ENCODE peak calls at places on chromosomes 2 and 18, in five cellular contexts. U, B, L, O and X are unnamed samples.
A peak's percentile ranks its signal among the peaks of the same experiment; 100 is the strongest.

GRCh38 chr2:20526666-20527065 is 79.8 kb downstream of the RHOB start:
- DNase-seq in U (no peak), B (no peak), L (peak; percentile 48), O (no peak), X (no peak)

GRCh38 chr2:127479219-127479825 is 47.0 kb downstream of the IWS1 start:
- DNase-seq in U (no peak), B (no peak), L (peak; percentile 71), O (no peak), X (peak; percentile 47)

GRCh38 chr2:71888741-71889445 is 258.8 kb downstream of the CYP26B1 start:
- DNase-seq in U (no peak), B (no peak), L (peak; percentile 24), O (no peak), X (no peak)

GRCh38 chr2:224220581-224221255 is 181.2 kb downstream of the FAM124B start:
- DNase-seq in U (no peak), B (no peak), L (peak; percentile 45), O (no peak), X (no peak)

GRCh38 chr2:240235149-240235803 is 94.8 kb upstream of the OTOS start:
- DNase-seq in U (peak; percentile 22), B (no peak), L (no peak), O (no peak), X (no peak)

GRCh38 chr2:54585136-54585535 is 129.0 kb downstream of the SPTBN1 start:
- DNase-seq in U (no peak), B (no peak), L (no peak), O (no peak), X (no peak)

GRCh38 chr2:228048838-228049490 is 132.5 kb downstream of the SPHKAP start:
- DNase-seq in U (peak; percentile 49), B (peak; percentile 31), L (peak; percentile 3), O (peak; percentile 44), X (peak; percentile 31)

GRCh38 chr2:195560209-195560907 is 96.7 kb upstream of the SLC39A10 start:
- DNase-seq in U (no peak), B (no peak), L (no peak), O (no peak), X (no peak)

GRCh38 chr2:44652701-44653100 is 288.8 kb upstream of the SIX3 start:
- DNase-seq in U (no peak), B (no peak), L (no peak), O (no peak), X (no peak)

GRCh38 chr2:10014418-10015190 is 28.7 kb upstream of the KLF11 start:
- DNase-seq in U (no peak), B (no peak), L (no peak), O (peak; percentile 67), X (no peak)

GRCh38 chr2:239263937-239264837 is 136.6 kb downstream of the HDAC4 start:
- DNase-seq in U (no peak), B (no peak), L (peak; percentile 50), O (no peak), X (no peak)

GRCh38 chr2:192162392-192163042 is 32.2 kb downstream of the TMEFF2 start:
- DNase-seq in U (peak; percentile 39), B (no peak), L (peak; percentile 67), O (peak; percentile 41), X (peak; percentile 59)

GRCh38 chr2:235561450-235561849 is 67.6 kb downstream of the AGAP1 start:
- DNase-seq in U (no peak), B (no peak), L (no peak), O (no peak), X (no peak)

GRCh38 chr2:240024766-240025165 is 376 bp downstream of the NDUFA10 start:
- DNase-seq in U (no peak), B (no peak), L (peak; percentile 12), O (peak; percentile 29), X (peak; percentile 3)

GRCh38 chr2:80364511-80365212 is 60.1 kb upstream of the LRRTM1 start:
- DNase-seq in U (no peak), B (no peak), L (no peak), O (no peak), X (peak; percentile 4)

GRCh38 chr2:73999881-74000597 is 15.3 kb downstream of the TET3 start:
- DNase-seq in U (no peak), B (no peak), L (peak; percentile 69), O (no peak), X (no peak)

GRCh38 chr2:230541934-230542380 is 126.0 kb downstream of the SP100 start:
- DNase-seq in U (no peak), B (no peak), L (no peak), O (no peak), X (no peak)

GRCh38 chr2:98463988-98464771 is 19.5 kb downstream of the INPP4A start:
- DNase-seq in U (no peak), B (no peak), L (no peak), O (no peak), X (no peak)

GRCh38 chr2:96962567-96963203 is 23.7 kb downstream of the FAM178B start:
- DNase-seq in U (no peak), B (no peak), L (no peak), O (no peak), X (no peak)

GRCh38 chr2:43877782-43878464 is 39.2 kb downstream of the ABCG8 start:
- DNase-seq in U (peak; percentile 86), B (peak; percentile 51), L (peak; percentile 68), O (peak; percentile 58), X (peak; percentile 36)

GRCh38 chr18:49690307-49690706 is 123.0 kb downstream of the ACAA2 start:
- DNase-seq in U (no peak), B (no peak), L (peak; percentile 98), O (no peak), X (no peak)

GRCh38 chr2:117128471-117128870 is 686.0 kb upstream of the DDX18 start:
- DNase-seq in U (no peak), B (no peak), L (peak; percentile 79), O (no peak), X (no peak)

GRCh38 chr2:204127238-204127637 is 190.7 kb downstream of the ICOS start:
- DNase-seq in U (no peak), B (no peak), L (no peak), O (no peak), X (no peak)

GRCh38 chr18:35811896-35812295 is 160.6 kb upstream of the RMP24 start:
- DNase-seq in U (no peak), B (no peak), L (no peak), O (no peak), X (no peak)

GRCh38 chr2:233079953-233080835 is 20.1 kb downstream of the INPP5D start:
- DNase-seq in U (no peak), B (no peak), L (no peak), O (no peak), X (no peak)

DNA sequence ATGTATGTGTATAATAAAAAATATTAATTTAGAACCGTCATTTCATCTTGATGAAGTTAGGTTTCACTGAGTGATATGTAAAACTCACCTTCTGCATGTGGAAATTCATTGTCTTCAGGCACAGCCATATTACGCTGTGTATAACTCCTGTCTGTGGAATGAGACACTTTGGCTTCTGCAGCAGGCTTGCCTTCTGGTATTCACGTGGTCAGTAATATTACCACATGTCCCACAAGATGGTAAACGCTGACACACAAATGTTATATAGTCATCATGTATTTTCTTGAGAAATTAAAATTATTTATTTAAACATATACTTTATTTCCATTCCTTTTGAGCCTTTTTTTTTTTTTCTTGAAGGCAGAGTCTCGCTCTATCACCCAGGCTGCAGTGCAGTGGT is 25.1 kb upstream of the AAK1 start:
- DNase-seq in U (no peak), B (no peak), L (no peak), O (no peak), X (no peak)
- H2BK12ac ChIP-seq in U (no peak overlapping the region), B (no peak overlapping the region), L (no peak overlapping the region), O (no peak overlapping the region), X (no peak overlapping the region)

GRCh38 chr2:47907097-47907781 is 941 bp upstream of the FBXO11 start:
- DNase-seq in U (no peak), B (no peak), L (peak; percentile 47), O (peak; percentile 33), X (no peak)
- H4K8ac ChIP-seq in U (no peak overlapping the region), B (no peak overlapping the region), L (no peak overlapping the region), O (peak overlapping the region; percentile 42), X (no peak overlapping the region)

GRCh38 chr2:27583390-27583915 is 611 bp downstream of the ZNF512 start:
- DNase-seq in U (no peak), B (no peak), L (peak; percentile 40), O (no peak), X (no peak)

GRCh38 chr2:27581417-27582128 is 1.3 kb upstream of the ZNF512 start:
- DNase-seq in U (no peak), B (no peak), L (no peak), O (no peak), X (no peak)

GRCh38 chr2:27582129-27582694 is 630 bp upstream of the ZNF512 start:
- DNase-seq in U (no peak), B (no peak), L (no peak), O (no peak), X (no peak)

GRCh38 chr2:27584597-27584996 is 1.8 kb downstream of the ZNF512 start:
- DNase-seq in U (no peak), B (no peak), L (no peak), O (no peak), X (no peak)

GRCh38 chr2:27582695-27583389 is at the start of gene ZNF512:
- DNase-seq in U (peak; percentile 97), B (peak; percentile 87), L (peak; percentile 93), O (peak; percentile 66), X (peak; percentile 89)
- H2BK12ac ChIP-seq in U (no peak within 1 kb of the TSS), B (no peak within 1 kb of the TSS), L (no peak within 1 kb of the TSS), O (no peak within 1 kb of the TSS), X (no peak within 1 kb of the TSS)

GRCh38 chr2:29627366-29627765 is 294.0 kb downstream of the ALK start:
- DNase-seq in U (no peak), B (peak; percentile 7), L (peak; percentile 32), O (no peak), X (no peak)
- H4K8ac ChIP-seq in U (no peak overlapping the region), B (no peak overlapping the region), L (no peak overlapping the region), O (no peak overlapping the region), X (no peak overlapping the region)

GRCh38 chr2:24207359-24207758 is 32.5 kb downstream of the FAM228A start:
- DNase-seq in U (no peak), B (no peak), L (no peak), O (no peak), X (no peak)
- H2BK12ac ChIP-seq in U (no peak overlapping the region), B (no peak overlapping the region), L (no peak overlapping the region), O (no peak overlapping the region), X (no peak overlapping the region)

DNA sequence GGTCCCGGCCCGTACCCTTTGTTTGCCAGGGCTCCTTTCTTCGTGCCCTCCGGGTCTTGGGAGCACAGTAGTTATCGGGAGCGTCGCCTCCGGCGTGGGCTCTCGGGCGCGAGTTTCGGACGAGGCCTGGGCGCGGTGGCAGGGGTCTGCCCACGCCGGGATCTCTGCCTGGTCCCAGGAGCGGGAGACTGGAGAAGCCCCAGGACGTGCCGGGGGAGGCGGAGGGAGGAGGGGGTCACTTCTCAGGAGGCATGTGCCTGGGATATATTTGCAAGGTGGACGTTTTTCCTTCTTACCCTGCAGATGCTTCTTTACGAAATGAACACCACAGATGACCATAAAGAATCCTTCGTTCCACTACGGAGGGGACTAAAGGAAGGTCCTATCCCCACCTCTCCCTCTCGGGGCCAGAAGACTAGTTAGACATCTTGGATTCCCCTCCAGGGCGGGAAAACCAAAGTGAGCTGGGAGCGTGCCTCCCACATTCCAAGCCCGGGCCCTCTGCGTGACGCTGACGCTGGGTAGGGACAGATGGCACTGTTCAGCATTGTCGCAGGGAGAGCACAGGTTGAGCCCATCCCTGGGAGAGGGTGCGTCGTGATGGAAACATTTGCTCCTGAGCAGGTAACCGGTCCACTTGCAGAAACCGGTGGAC is 483 bp upstream of the FHL2 start:
- DNase-seq in U (peak; percentile 49), B (no peak), L (no peak), O (no peak), X (no peak)
- H4K8ac ChIP-seq in U (no peak overlapping the region), B (peak overlapping the region; percentile 95), L (peak overlapping the region; percentile 91), O (peak overlapping the region; percentile 47), X (no peak overlapping the region)